ENCODE peak calls at places on chromosomes 3 and 15, in four cellular contexts. X is esophagus squamous epithelium, R is colonic mucosa, L is heart right ventricle. O is an unnamed sample. For H3K4me1, the result is how much of the 10 kb centered on the place peaks cover.

GRCh38 chr3:167102071-167102470 is 278.0 kb downstream of the ZBBX start:
- DNase-seq in X (no peak), L (no peak), R (no peak), O (no peak)

GRCh38 chr3:132268956-132269355 is 48.3 kb upstream of the ACP3 start:
- DNase-seq in X (no peak), L (no peak), R (no peak), O (no peak)

GRCh38 chr15:60179786-60180391 is 175.8 kb downstream of the FOXB1 start:
- DNase-seq in X (no peak), L (no peak), R (peak), O (no peak)

GRCh38 chr3:27848826-27849225 is 126.7 kb upstream of the EOMES start:
- DNase-seq in X (no peak), R (no peak), L (no peak), O (no peak)

GRCh38 chr15:71409541-71409940 is 294.3 kb downstream of the THSD4 start:
- DNase-seq in X (no peak), R (no peak), L (no peak), O (no peak)

GRCh38 chr3:10442151-10442795 is 63.1 kb downstream of the ATP2B2 start:
- DNase-seq in X (no peak), R (no peak), L (no peak), O (no peak)

GRCh38 chr15:85406916-85407315 is 26.5 kb downstream of the AKAP13 start:
- DNase-seq in R (no peak), X (no peak), L (no peak), O (no peak)

GRCh38 chr15:101092186-101092866 is 159.5 kb downstream of the CHSY1 start:
- DNase-seq in L (no peak), R (no peak), X (no peak), O (no peak)

GRCh38 chr3:31932990-31933389 is 48.1 kb downstream of the OSBPL10 start:
- DNase-seq in R (no peak), L (no peak), X (no peak), O (no peak)

GRCh38 chr15:57133127-57133968 is 214.9 kb downstream of the TCF12 start:
- DNase-seq in R (no peak), X (no peak), L (no peak), O (no peak)

GRCh38 chr3:16243706-16244490 is 20.8 kb downstream of the DPH3 start:
- DNase-seq in X (no peak), L (peak), R (no peak), O (no peak)

GRCh38 chr15:101637549-101638318 is 14.4 kb downstream of the TM2D3 start:
- DNase-seq in R (peak), X (no peak), L (no peak), O (no peak)

GRCh38 chr3:54915976-54916375 is 11.9 kb downstream of the LRTM1 start:
- DNase-seq in X (no peak), R (no peak), L (no peak), O (no peak)

GRCh38 chr15:88609344-88609743 is 11.8 kb upstream of the AEN start:
- DNase-seq in X (no peak), R (no peak), L (no peak), O (no peak)

GRCh38 chr3:128344046-128344368 is 122.7 kb downstream of the DNAJB8 start:
- DNase-seq in X (no peak), L (no peak), R (no peak), O (no peak)

GRCh38 chr15:39332846-39333245 is 248.0 kb upstream of the THBS1 start:
- DNase-seq in L (no peak), X (no peak), R (no peak), O (no peak)

GRCh38 chr3:8532251-8532831 is 30.7 kb downstream of the LMCD1 start:
- DNase-seq in X (no peak), R (no peak), L (no peak), O (no peak)

GRCh38 chr3:27606537-27606936 is 115.6 kb downstream of the EOMES start:
- DNase-seq in L (no peak), X (no peak), R (no peak), O (no peak)

GRCh38 chr15:78804391-78804792 is 6.9 kb downstream of the ADAMTS7 start:
- DNase-seq in X (no peak), L (no peak), R (no peak), O (no peak)

GRCh38 chr3:119375106-119375505 is 80.9 kb downstream of the ARHGAP31 start:
- DNase-seq in R (no peak), L (no peak), X (no peak), O (no peak)

GRCh38 chr15:78360426-78360825 is 20.3 kb downstream of the CRABP1 start:
- DNase-seq in L (peak), X (no peak), R (no peak), O (no peak)

GRCh38 chr3:194691481-194692281 is 6.0 kb downstream of the FAM43A start:
- DNase-seq in X (no peak), L (no peak), R (no peak), O (no peak)
- H3K4me1 ChIP-seq in X (under half), L (under half), R (under half), O (under half)

DNA sequence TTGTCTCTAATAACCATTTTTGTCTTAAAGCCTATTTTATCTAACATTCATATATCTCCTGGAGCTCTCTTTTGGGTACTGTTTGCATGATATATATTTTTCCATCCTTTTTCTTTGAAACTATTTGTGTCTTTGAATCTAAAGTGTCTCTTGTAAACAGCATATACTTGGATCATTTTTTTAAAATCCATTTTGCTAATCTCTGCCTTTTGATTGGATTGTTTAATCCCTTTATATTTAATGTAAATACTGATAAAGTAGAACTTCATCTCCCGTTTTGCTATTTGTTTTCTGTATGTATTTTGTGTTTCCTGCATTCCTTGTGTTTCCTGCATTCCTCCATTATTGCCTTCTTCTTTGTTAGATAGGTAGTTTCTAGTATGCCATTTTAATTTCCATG is 31.4 kb downstream of the ACAA1 start:
- DNase-seq in X (no peak), L (no peak), R (no peak), O (no peak)
- H3K4me1 ChIP-seq in X (under half), L (under half), R (under half), O (under half)

GRCh38 chr3:139313921-139314320 is 29.9 kb upstream of the MRPS22 start:
- DNase-seq in X (no peak), R (no peak), L (no peak), O (no peak)
- H3K4me1 ChIP-seq in X (under half), R (under half), L (under half), O (under half)

GRCh38 chr3:11591401-11592266 is 52.1 kb downstream of the VGLL4 start:
- DNase-seq in R (peak), X (no peak), L (peak), O (no peak)
- H3K4me1 ChIP-seq in R (under half), X (half or more), L (half or more), O (half or more)

GRCh38 chr3:71258526-71258925 is 325.0 kb downstream of the FOXP1 start:
- DNase-seq in L (no peak), X (no peak), R (no peak), O (no peak)
- H3K4me1 ChIP-seq in L (under half), X (under half), R (under half), O (under half)

GRCh38 chr3:171977860-171978259 is 61.5 kb upstream of the FNDC3B start:
- DNase-seq in R (no peak), L (no peak), X (no peak), O (no peak)

GRCh38 chr3:171976526-171976925 is 62.9 kb upstream of the FNDC3B start:
- DNase-seq in L (peak), R (no peak), X (no peak), O (no peak)

GRCh38 chr3:171977426-171977825 is 62.0 kb upstream of the FNDC3B start:
- DNase-seq in X (no peak), L (no peak), R (no peak), O (no peak)

GRCh38 chr3:171972965-171973364 is 66.4 kb upstream of the FNDC3B start:
- DNase-seq in R (no peak), L (peak), X (no peak), O (no peak)

DNA sequence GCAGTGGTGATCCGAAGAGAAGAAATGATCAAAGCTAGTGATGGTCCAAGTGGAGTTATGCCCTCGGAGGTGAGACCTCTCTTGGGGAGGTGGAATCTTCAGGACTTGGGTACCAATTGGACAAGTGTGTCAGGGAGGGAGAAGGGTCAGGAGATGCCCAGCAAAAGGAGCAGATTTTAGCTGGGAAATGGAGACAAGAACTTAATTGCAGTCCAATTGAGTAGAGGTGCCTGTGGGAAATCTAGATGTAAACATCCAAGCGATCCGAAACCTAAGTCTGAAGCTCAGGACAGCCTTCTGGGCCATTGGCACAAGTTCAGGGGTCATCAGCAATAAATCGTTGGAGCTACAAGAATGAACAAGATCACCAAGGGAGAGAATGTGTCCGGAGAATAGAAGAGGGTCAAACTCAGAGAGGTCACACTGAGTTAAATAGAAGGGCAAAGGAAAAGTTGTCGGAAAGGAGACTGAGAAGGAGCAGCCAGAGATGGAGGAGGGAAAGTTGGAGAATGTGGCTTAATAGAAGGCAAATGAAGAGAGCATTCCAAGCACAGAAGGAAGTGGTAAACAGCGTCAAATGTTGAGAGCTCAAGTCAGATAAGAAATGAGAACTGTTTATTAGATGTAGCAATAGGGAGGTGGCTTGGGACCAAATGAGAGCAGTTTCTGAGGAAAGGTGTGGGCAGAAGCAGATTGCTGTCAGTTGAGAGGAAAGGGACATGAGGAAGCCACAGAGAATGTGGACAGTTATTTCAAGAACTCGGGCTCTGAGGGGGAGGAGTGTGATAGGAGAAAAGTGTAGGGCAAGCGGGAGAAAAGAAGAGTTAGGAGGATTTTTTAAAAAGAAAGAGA is 64.2 kb upstream of the FNDC3B start:
- DNase-seq in X (no peak), R (no peak), L (no peak), O (no peak)
- H3K4me1 ChIP-seq in X (under half), R (under half), L (under half), O (under half)